ENCODE peak calls at places on chromosomes 7 and 10, in eight cellular contexts. X is neural progenitor cell, A is BE2C, Z is upper lobe of right lung, I is fibroblast of lung, Q is left ventricle myocardium inferior, P is mucosa of descending colon, N is mammary epithelial cell. D is an unnamed sample. For H3K4me1, the result is how much of the 10 kb centered on the place peaks cover.

GRCh38 chr10:119198438-119198837 is 8.9 kb upstream of the GRK5 start:
- DNase-seq in X (peak), A (no peak), Z (no peak), I (no peak), Q (no peak), P (no peak), N (no peak), D (peak)

GRCh38 chr10:89371987-89372386 is 5.9 kb upstream of the IFIT1B start:
- DNase-seq in X (no peak), A (no peak), Z (no peak), I (no peak), Q (no peak), P (no peak), N (no peak), D (no peak)

GRCh38 chr10:194281-194680 is 59.0 kb downstream of the ZMYND11 start:
- DNase-seq in X (no peak), A (no peak), Z (no peak), I (no peak), Q (no peak), P (no peak), N (no peak), D (no peak)

GRCh38 chr7:99380823-99381663 is 6.5 kb downstream of the ARPC1B start:
- DNase-seq in X (no peak), A (no peak), Z (no peak), I (no peak), Q (no peak), P (peak), N (peak), D (peak)

GRCh38 chr7:77727936-77728701 is 31.9 kb downstream of the RSBN1L start:
- DNase-seq in X (peak), A (peak), Z (no peak), I (peak), Q (no peak), P (no peak), N (no peak), D (peak)

GRCh38 chr7:80636709-80637108 is 1.7 kb upstream of the CD36 start:
- DNase-seq in X (no peak), A (no peak), Z (no peak), I (no peak), Q (no peak), P (no peak), N (no peak), D (no peak)

GRCh38 chr7:75875113-75876080 is 3.4 kb upstream of the RHBDD2 start:
- DNase-seq in X (no peak), A (no peak), Z (no peak), I (no peak), Q (no peak), P (no peak), N (peak), D (no peak)

GRCh38 chr7:121941836-121942235 is 68.9 kb downstream of the PTPRZ1 start:
- DNase-seq in X (no peak), A (no peak), Z (no peak), I (no peak), Q (no peak), P (no peak), N (no peak), D (no peak)

GRCh38 chr7:142945001-142945400 is 5.7 kb downstream of the LLCFC1 start:
- DNase-seq in X (no peak), A (no peak), Z (no peak), I (no peak), Q (no peak), P (no peak), N (no peak), D (no peak)

GRCh38 chr7:96481831-96482230 is 159.9 kb upstream of the SLC25A13 start:
- DNase-seq in X (no peak), A (no peak), Z (no peak), I (no peak), Q (no peak), P (no peak), N (no peak), D (no peak)

GRCh38 chr7:140719711-140720110 is 23.2 kb downstream of the NDUFB2 start:
- DNase-seq in X (no peak), A (no peak), Z (no peak), I (peak), Q (no peak), P (no peak), N (no peak), D (peak)

GRCh38 chr7:143900230-143900766 is 1.7 kb downstream of the TCAF1 start:
- DNase-seq in X (peak), A (no peak), Z (no peak), I (peak), Q (no peak), P (no peak), N (peak), D (no peak)

GRCh38 chr7:137768371-137768770 is 78.4 kb downstream of the DGKI start:
- DNase-seq in X (no peak), A (no peak), Z (no peak), I (peak), Q (no peak), P (no peak), N (peak), D (no peak)

GRCh38 chr7:45578467-45578866 is 4.3 kb downstream of the ADCY1 start:
- DNase-seq in X (no peak), A (no peak), Z (no peak), I (no peak), Q (no peak), P (no peak), N (no peak), D (no peak)

GRCh38 chr7:111238891-111239290 is 148.0 kb downstream of the LRRN3 start:
- DNase-seq in X (no peak), A (no peak), Z (no peak), I (peak), Q (no peak), P (no peak), N (peak), D (peak)

GRCh38 chr7:1144269-1144771 is 15.7 kb downstream of the ZFAND2A start:
- DNase-seq in X (peak), A (peak), Z (no peak), I (peak), Q (peak), P (no peak), N (peak), D (no peak)
- TF ChIP-seq CTCF in X (peak), A (peak), Z (peak), I (no peak), Q (peak), P (no peak), N (peak), D (no peak)

GRCh38 chr10:127923646-127924045 is 16.7 kb downstream of the PTPRE start:
- DNase-seq in X (no peak), A (no peak), Z (no peak), I (no peak), Q (no peak), P (no peak), N (no peak), D (no peak)
- H3K4me1 ChIP-seq in X (under half), A (under half), Z (half or more), I (under half), Q (half or more), P (under half), N (under half), D (under half)

DNA sequence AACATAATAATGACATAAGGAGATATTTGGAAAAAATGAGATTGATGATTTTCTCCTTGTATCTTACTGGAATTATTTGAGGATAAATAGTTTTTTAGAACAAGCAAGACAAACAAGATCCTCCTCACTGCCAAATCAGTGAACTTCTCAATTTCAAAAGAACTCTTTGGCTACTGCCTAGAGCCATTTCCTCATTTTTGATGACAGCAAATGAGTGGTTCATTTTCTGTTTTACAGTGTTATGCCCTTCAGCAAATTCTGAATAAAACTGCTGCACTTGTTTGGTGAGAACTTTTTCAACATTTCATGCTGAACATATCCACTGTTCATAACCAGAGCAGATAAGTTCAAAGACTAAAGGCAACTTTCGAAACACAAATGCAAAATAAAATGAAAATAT is 42.5 kb upstream of the AHR start:
- DNase-seq in X (no peak), A (no peak), Z (no peak), I (no peak), Q (no peak), P (no peak), N (no peak), D (no peak)
- H3K4me3 ChIP-seq in X (no peak), A (no peak), Z (no peak), I (no peak), Q (no peak), P (no peak), N (no peak), D (no peak)

DNA sequence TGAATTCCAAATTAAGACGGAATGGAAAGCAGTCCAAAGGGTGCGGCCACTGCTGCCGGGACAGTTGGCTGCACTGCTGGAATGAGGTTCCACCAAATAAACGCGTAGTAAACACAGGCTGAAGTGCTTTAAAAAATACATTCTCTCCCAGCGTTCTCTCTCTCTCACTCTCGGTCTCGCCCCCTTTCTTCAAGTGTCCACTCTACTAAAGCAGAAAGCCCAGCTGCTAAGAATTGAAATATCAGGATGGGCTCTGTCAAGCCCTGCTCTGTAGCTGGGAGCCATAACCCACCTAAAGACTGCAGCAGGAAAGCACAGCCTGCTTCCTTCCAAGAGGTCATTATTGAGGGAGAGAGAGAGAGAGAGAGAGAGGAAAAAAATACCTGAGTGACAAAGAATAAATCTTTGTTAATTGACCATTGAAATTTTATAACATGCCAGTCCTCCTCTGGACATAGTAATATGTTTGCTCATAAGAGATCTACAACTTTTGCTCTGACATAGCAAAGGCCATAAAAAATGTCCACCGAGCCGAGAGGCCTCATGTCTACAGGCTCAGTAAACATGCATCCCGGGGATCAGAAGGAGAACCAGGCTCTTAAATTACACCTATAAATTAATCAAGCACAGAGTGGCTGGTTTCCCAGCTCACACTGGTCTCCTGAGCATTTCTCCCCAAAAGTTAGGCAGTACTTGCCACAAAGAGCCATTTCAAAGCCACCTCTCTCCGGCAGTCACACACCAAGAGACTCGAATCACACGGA is 72.8 kb downstream of the FGFR2 start:
- DNase-seq in X (no peak), A (no peak), Z (no peak), I (peak), Q (no peak), P (peak), N (no peak), D (no peak)
- TF ChIP-seq CTCF in X (no peak), A (no peak), Z (no peak), I (no peak), Q (no peak), P (no peak), N (no peak), D (no peak)

GRCh38 chr10:109640915-109641314 is 282.4 kb downstream of the XPNPEP1 start:
- DNase-seq in X (no peak), A (no peak), Z (no peak), I (no peak), Q (no peak), P (no peak), N (no peak), D (no peak)
- H3K4me1 ChIP-seq in X (under half), A (under half), Z (under half), I (under half), Q (under half), P (under half), N (under half), D (under half)

GRCh38 chr7:158821173-158822021 is 7.9 kb downstream of the ESYT2 start:
- DNase-seq in X (no peak), A (no peak), Z (no peak), I (peak), Q (no peak), P (no peak), N (peak), D (no peak)
- H3K4me3 ChIP-seq in X (no peak), A (no peak), Z (no peak), I (peak), Q (peak), P (no peak), N (no peak), D (no peak)

DNA sequence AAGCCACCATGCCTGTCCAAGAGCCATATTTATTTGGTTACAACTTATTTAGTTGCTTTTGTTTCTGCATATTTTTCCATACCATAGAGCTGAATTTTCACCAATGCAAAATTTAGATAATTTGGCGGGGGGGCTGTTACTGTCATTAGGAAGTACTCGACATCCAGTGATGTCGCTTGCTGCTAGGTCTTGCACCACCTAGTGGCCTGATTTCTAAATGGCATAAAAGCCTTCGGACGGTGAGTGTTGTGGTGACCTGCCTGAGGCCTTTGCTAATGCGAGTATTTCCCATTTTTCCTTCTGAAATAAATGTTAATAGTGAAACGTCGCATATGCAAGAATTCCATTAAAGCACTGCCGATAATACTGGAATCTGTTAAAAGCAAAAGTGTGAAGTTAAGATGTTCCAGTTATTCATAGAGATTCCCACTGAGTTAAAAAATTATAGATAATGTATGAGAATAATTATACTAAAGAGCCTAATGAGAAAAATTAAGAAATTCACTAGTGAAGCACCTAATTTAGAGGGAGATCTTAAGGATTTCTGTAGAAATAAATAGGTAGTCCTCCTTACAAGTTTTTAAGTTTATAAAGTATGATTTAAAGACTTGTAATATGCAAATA is 86.1 kb upstream of the DNAJB6 start:
- DNase-seq in X (peak), A (peak), Z (no peak), I (peak), Q (no peak), P (no peak), N (peak), D (peak)
- TF ChIP-seq CTCF in X (peak), A (peak), Z (peak), I (peak), Q (peak), P (peak), N (peak), D (peak)

DNA sequence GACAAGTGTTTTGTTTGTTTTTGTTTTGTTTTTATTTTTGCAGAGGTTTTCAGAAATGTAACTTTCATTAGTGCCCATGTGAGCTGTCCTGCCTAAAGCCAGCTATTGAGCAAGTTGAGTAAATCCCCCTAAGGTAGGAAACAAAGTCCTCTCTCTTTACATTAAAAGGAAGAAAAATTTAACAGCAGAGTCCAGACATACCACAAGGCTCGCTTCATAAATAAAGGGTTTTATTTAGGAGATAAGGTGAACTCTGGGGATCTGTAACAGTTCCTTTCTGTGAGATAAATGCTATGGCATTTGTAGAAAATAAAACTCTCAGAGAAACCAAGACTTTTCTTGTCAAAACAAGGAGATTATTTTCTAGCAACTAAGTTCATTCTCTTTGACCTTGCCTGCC is 32.3 kb upstream of the LYZL1 start:
- DNase-seq in X (no peak), A (no peak), Z (no peak), I (no peak), Q (no peak), P (no peak), N (no peak), D (no peak)
- H3K4me1 ChIP-seq in X (under half), A (under half), Z (under half), I (under half), Q (under half), P (under half), N (under half), D (half or more)

GRCh38 chr7:131919920-131920709 is 363.7 kb upstream of the PODXL start:
- DNase-seq in X (no peak), A (no peak), Z (no peak), I (no peak), Q (no peak), P (no peak), N (no peak), D (no peak)

GRCh38 chr7:131921016-131921415 is 364.6 kb upstream of the PODXL start:
- DNase-seq in X (no peak), A (no peak), Z (no peak), I (peak), Q (no peak), P (no peak), N (no peak), D (peak)

GRCh38 chr7:131927770-131928169 is 371.3 kb upstream of the PODXL start:
- DNase-seq in X (no peak), A (no peak), Z (no peak), I (no peak), Q (no peak), P (no peak), N (no peak), D (no peak)

DNA sequence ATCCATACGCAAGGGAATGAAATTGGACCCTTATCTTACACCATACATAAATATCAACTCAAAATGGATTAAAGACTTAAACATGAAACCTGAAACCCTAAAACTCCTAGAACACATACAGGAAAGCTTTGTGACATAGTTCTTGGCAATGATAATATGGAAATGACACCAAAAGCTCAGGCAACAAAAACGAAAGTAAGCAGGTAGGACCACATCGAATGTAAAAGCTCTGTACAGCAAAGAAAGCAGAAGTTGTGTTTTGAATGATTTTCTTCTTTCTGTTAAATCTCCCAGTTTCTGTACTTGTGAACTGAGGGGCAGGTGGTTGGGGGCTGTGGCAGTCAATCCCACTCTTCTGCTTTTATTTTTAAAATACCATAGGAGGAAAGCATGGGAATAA is 368.4 kb upstream of the PODXL start:
- DNase-seq in X (no peak), A (no peak), Z (no peak), I (no peak), Q (no peak), P (no peak), N (no peak), D (no peak)
- H3K4me3 ChIP-seq in X (no peak), A (peak), Z (no peak), I (no peak), Q (no peak), P (no peak), N (no peak), D (no peak)

DNA sequence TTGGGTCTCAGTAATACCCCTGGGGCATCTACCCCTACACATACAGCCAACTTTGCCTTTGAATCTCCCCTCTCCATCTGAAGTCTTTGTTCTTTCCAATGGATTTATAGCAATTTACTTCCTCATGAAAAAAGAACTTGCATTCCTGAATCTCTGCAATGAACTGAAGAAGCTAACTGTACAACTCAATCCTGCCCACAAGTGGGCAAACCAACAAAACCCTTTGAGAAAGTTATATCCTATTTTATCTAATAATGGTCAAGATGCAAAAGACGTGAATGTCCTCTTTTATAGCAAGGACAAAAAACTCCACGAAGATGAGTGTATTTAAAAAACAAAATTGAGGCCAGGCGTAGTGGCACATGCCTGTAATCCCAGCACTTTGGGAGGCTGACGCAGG is 991.3 kb downstream of the LRMDA start:
- DNase-seq in X (no peak), A (no peak), Z (no peak), I (no peak), Q (no peak), P (no peak), N (no peak), D (no peak)
- TF ChIP-seq CTCF in X (no peak), A (no peak), Z (no peak), I (peak), Q (peak), P (no peak), N (no peak), D (no peak)